ENCODE peak calls at places on chromosomes 4 and X, in four cellular contexts. L, T, I and N are unnamed samples.
A peak's percentile ranks its signal among the peaks of the same experiment; 100 is the strongest.

GRCh38 chrX:101176439-101176838 is 43.1 kb upstream of the DRP2 start:
- DNase-seq in L (no peak), T (no peak), I (no peak), N (no peak)

GRCh38 chr4:3047464-3048286 is 26.7 kb downstream of the HTT-AS start:
- DNase-seq in L (peak; percentile 99), T (peak; percentile 53), I (no peak), N (no peak)

GRCh38 chrX:150223176-150224015 is 139.7 kb upstream of the MAMLD1 start:
- DNase-seq in L (no peak), T (no peak), I (no peak), N (no peak)

GRCh38 chr4:57265831-57266582 is 155.8 kb upstream of the IGFBP7 start:
- DNase-seq in L (no peak), T (no peak), I (no peak), N (no peak)

GRCh38 chr4:47222276-47222675 is 190.9 kb downstream of the GABRB1 start:
- DNase-seq in L (no peak), T (no peak), I (no peak), N (no peak)

GRCh38 chr4:114296126-114296525 is 302.5 kb upstream of the UGT8 start:
- DNase-seq in L (no peak), T (no peak), I (no peak), N (no peak)

GRCh38 chr4:172356002-172356401 is 542.8 kb downstream of the GALNTL6 start:
- DNase-seq in L (no peak), T (no peak), I (no peak), N (no peak)

GRCh38 chrX:55451626-55451989 is 319 bp upstream of the MAGEH1 start:
- DNase-seq in L (no peak), T (peak; percentile 4), I (no peak), N (no peak)

GRCh38 chrX:39731735-39732134 is 366.0 kb downstream of the BCOR start:
- DNase-seq in L (no peak), T (no peak), I (no peak), N (no peak)

GRCh38 chrX:34559325-34559724 is 97.8 kb downstream of the TMEM47 start:
- DNase-seq in L (no peak), T (no peak), I (no peak), N (no peak)

GRCh38 chr4:184645904-184646610 is 3.2 kb downstream of the CASP3 start:
- DNase-seq in L (no peak), T (no peak), I (no peak), N (no peak)

GRCh38 chr4:17780461-17781071 is 855 bp downstream of the FAM184B start:
- DNase-seq in L (no peak), T (no peak), I (no peak), N (no peak)

GRCh38 chr4:121256887-121257426 is 92.8 kb upstream of the TNIP3 start:
- DNase-seq in L (no peak), T (no peak), I (no peak), N (no peak)

GRCh38 chr4:116099596-116099995 is 985.8 kb downstream of the TRAM1L1 start:
- DNase-seq in L (no peak), T (no peak), I (no peak), N (no peak)

GRCh38 chr4:99815597-99816011 is 1.0 kb upstream of the DAPP1 start:
- DNase-seq in L (no peak), T (no peak), I (no peak), N (no peak)

GRCh38 chrX:9905288-9905687 is 61.9 kb upstream of the CLDN34 start:
- DNase-seq in L (no peak), T (no peak), I (no peak), N (no peak)

GRCh38 chr4:105551968-105552746 is at the start of gene ARHGEF38:
- DNase-seq in L (no peak), T (no peak), I (no peak), N (no peak)

GRCh38 chrX:32530802-32531403 is 680.4 kb downstream of the DMD start:
- DNase-seq in L (no peak), T (peak; percentile 11), I (no peak), N (no peak)

GRCh38 chr4:142550955-142551354 is 295.1 kb downstream of the INPP4B start:
- DNase-seq in L (no peak), T (no peak), I (no peak), N (no peak)

GRCh38 chr4:74671074-74671698 is 123.1 kb downstream of the BTC start:
- DNase-seq in L (no peak), T (peak; percentile 13), I (no peak), N (no peak)

GRCh38 chr4:6343950-6344408 is 74.3 kb downstream of the WFS1 start:
- DNase-seq in L (no peak), T (peak; percentile 32), I (no peak), N (no peak)

GRCh38 chrX:83419030-83419792 is 88.9 kb upstream of the POU3F4 start:
- DNase-seq in L (no peak), T (no peak), I (no peak), N (no peak)

GRCh38 chr4:43776371-43776770 is 672.2 kb downstream of the KCTD8 start:
- DNase-seq in L (no peak), T (peak; percentile 4), I (no peak), N (no peak)

GRCh38 chr4:69689530-69690111 is 36.6 kb upstream of the UGT2A1 start:
- DNase-seq in L (no peak), T (peak; percentile 11), I (no peak), N (no peak)

GRCh38 chrX:139091086-139091485 is 379.6 kb upstream of the FGF13 start:
- DNase-seq in L (no peak), T (no peak), I (no peak), N (no peak)

GRCh38 chr4:117678861-117679260 is 355.4 kb upstream of the NDST3 start:
- DNase-seq in L (no peak), T (no peak), I (no peak), N (no peak)

GRCh38 chr4:41074227-41074626 is 140.1 kb downstream of the APBB2 start:
- DNase-seq in L (no peak), T (no peak), I (no peak), N (no peak)

GRCh38 chr4:133493241-133493640 is 344.1 kb downstream of the PCDH10 start:
- DNase-seq in L (no peak), T (no peak), I (no peak), N (no peak)

GRCh38 chr4:182206916-182207315 is 36.3 kb upstream of the TENM3 start:
- DNase-seq in L (no peak), T (no peak), I (no peak), N (no peak)

GRCh38 chr4:87807402-87807801 is 8.0 kb downstream of the IBSP start:
- DNase-seq in L (no peak), T (no peak), I (no peak), N (no peak)

GRCh38 chr4:8242782-8243556 is 26.6 kb upstream of the HTRA3 start:
- DNase-seq in L (no peak), T (no peak), I (no peak), N (no peak)
- TF ChIP-seq POLR2A in L (no peak), T (no peak), I (no peak), N (no peak)

DNA sequence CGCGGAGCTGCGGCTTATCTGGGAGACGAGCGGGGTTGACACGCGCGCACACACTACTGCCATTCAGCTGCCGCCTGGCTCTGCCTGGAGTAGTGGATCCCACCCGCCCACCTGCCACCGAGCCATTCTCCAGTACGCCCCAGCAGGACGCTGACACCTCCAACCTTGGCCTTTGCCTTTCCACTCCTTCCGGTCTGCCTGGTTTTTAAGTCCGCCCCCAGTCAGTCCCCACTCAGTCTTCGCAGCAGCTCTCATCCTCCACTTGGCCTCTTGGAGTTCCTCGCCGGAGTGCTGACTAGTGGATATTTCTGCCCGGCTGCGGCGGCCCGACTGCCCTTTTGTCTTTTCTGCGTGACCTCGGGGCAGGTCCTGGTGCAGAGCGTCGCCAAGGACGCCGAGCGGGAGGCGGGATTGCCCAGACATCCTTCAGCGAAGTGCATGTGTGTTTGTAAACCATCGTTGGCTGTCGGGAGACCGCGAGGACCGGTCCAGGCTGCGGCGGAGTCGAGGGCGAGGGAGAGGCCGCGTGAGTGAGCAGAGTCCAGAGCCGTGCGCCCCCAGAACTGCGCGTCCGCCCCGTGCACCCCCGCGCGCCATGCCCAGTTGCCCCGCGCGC is 1.1 kb downstream of the SLIT2 start:
- DNase-seq in L (no peak), T (no peak), I (peak; percentile 8), N (no peak)
- TF ChIP-seq POLR2AphosphoS5 in L (no peak), T (no peak), I (no peak), N (no peak)

GRCh38 chr4:25775166-25775565 is 87.6 kb downstream of the SEL1L3 start:
- DNase-seq in L (no peak), T (no peak), I (no peak), N (no peak)

GRCh38 chr4:25770844-25771243 is 91.9 kb downstream of the SEL1L3 start:
- DNase-seq in L (no peak), T (no peak), I (no peak), N (no peak)

GRCh38 chr4:25771672-25772071 is 91.1 kb downstream of the SEL1L3 start:
- DNase-seq in L (no peak), T (no peak), I (no peak), N (no peak)

GRCh38 chr4:25776795-25777194 is 86.0 kb downstream of the SEL1L3 start:
- DNase-seq in L (no peak), T (no peak), I (no peak), N (no peak)

DNA sequence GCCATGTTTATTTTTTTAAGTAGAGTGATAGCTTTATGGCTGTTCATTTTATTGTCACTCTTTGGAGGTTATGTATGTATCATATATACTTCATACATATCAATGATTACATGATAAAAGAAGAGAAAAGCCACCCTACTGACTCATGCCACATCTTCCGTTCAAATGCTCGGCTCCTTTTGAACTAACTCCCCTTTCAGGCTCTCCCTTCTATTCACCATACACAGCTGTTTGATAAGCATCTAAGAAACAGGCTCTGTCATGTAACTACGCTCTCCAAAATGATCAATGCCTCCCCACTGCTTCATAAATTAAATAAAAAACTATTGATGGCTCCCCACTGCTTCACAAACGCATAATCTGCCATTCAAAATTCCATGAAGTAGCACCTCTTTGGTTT is 89.4 kb downstream of the SEL1L3 start:
- DNase-seq in L (no peak), T (no peak), I (no peak), N (no peak)
- TF ChIP-seq TAF1 in L (no peak), T (no peak), I (no peak), N (no peak)

GRCh38 chr4:109703664-109704351 is 563 bp upstream of the CASP6 start:
- DNase-seq in L (peak; percentile 8), T (no peak), I (no peak), N (no peak)

GRCh38 chr4:109699553-109700225 is 3.6 kb downstream of the CASP6 start:
- DNase-seq in L (no peak), T (no peak), I (no peak), N (no peak)

GRCh38 chr4:109708435-109708834 is 5.2 kb upstream of the CASP6 start:
- DNase-seq in L (no peak), T (no peak), I (no peak), N (no peak)

GRCh38 chr4:109701566-109702399 is 1.5 kb downstream of the CASP6 start:
- DNase-seq in L (no peak), T (peak; percentile 25), I (no peak), N (peak; percentile 17)

DNA sequence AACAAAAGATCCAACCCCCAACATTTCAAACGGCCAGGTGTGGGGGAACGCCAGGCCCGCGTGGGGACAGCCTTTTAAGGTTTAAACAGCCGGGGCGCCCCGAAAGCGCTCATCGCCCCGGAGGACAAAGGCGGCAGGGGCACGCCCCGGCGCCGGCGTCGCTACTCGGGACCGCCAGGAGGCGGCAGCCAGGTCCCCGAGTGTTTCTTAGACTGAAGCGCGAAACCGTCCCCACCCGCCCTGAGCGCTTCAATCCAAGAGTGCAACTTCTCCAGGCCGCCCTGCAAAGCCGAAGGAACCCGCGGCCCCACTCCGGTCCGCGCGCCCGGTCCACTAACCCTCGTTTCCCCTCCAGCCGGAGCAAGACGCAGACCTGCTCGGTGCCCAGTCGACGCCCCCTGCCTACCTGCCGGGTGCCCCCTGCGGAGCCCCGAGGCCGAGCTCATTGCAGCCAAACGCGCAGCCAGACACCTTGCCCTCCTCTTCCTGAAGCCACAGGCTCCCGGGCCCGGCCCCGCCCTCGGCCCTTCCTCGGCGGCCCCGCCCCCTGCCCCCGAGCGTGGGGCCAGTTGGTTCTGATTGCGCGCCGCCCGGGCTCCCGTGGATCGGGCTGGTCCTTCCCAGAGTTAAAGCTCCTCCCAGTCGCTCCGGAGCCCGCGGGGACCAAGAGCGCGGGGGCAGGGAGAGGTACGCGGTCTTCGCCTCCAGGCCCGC is at the start of gene CASP6:
- DNase-seq in L (peak; percentile 41), T (peak; percentile 85), I (peak; percentile 72), N (peak; percentile 70)
- TF ChIP-seq POLR2A in L (peak; percentile 73), T (peak; percentile 81), I (no peak), N (peak; percentile 56)